ENCODE peak calls at places on chromosomes 13 and 19, in six cellular contexts. U, G, Q, T, K and A are unnamed samples.
A peak's percentile ranks its signal among the peaks of the same experiment; 100 is the strongest.

GRCh38 chr19:39342647-39343305 is 555 bp downstream of the SAMD4B start:
- DNase-seq in T (no peak), U (no peak), G (peak; percentile 41), Q (no peak), K (peak; percentile 70), A (no peak)

GRCh38 chr13:79775830-79776229 is 294.9 kb downstream of the NDFIP2 start:
- DNase-seq in U (no peak), T (no peak), Q (no peak), K (no peak), G (no peak), A (peak; percentile 90)

GRCh38 chr13:80871481-80871880 is 530.6 kb upstream of the SPRY2 start:
- DNase-seq in U (no peak), Q (no peak), G (no peak), K (no peak), T (no peak), A (peak; percentile 100)

GRCh38 chr13:101545521-101545920 is 93.0 kb downstream of the ITGBL1 start:
- DNase-seq in G (no peak), Q (no peak), U (no peak), T (no peak), K (no peak), A (no peak)

GRCh38 chr19:30227661-30228112 is 144.5 kb upstream of the ZNF536 start:
- DNase-seq in T (no peak), U (no peak), K (no peak), G (peak; percentile 56), Q (peak; percentile 64), A (peak; percentile 70)

GRCh38 chr13:25420161-25420560 is 48.4 kb downstream of the ATP8A2 start:
- DNase-seq in G (no peak), U (no peak), Q (no peak), T (no peak), K (no peak), A (no peak)

GRCh38 chr13:21717817-21718216 is 46.9 kb downstream of the FGF9 start:
- DNase-seq in T (no peak), Q (no peak), K (no peak), G (no peak), U (no peak), A (peak; percentile 34)

GRCh38 chr19:15437355-15438123 is 12.2 kb downstream of the WIZ start:
- DNase-seq in U (no peak), K (no peak), T (no peak), G (no peak), Q (no peak), A (no peak)

GRCh38 chr13:44523176-44524017 is 52.7 kb downstream of the TSC22D1 start:
- DNase-seq in Q (no peak), U (no peak), G (no peak), T (no peak), K (no peak), A (peak; percentile 42)

GRCh38 chr13:97386832-97387486 is 47.0 kb upstream of the RAP2A start:
- DNase-seq in K (no peak), Q (no peak), U (no peak), G (no peak), T (no peak), A (peak; percentile 65)

GRCh38 chr13:24671367-24672117 is 8.7 kb upstream of the ATP12A start:
- DNase-seq in Q (no peak), U (peak; percentile 69), T (no peak), G (no peak), K (no peak), A (no peak)

GRCh38 chr19:39363909-39364457 is 21.8 kb downstream of the SAMD4B start:
- DNase-seq in T (peak; percentile 63), K (no peak), G (peak; percentile 50), Q (peak; percentile 51), U (no peak), A (no peak)

GRCh38 chr19:43425567-43426392 is 11.1 kb downstream of the TEX101 start:
- DNase-seq in U (no peak), T (no peak), Q (no peak), K (peak; percentile 78), G (no peak), A (no peak)

GRCh38 chr19:45280471-45280961 is 29.4 kb downstream of the MARK4 start:
- DNase-seq in Q (no peak), K (no peak), T (no peak), U (no peak), G (no peak), A (no peak)

GRCh38 chr19:36489920-36490415 is 607 bp upstream of the ZNF566 start:
- DNase-seq in U (peak; percentile 86), T (peak; percentile 17), Q (peak; percentile 80), G (no peak), K (peak; percentile 81), A (no peak)

GRCh38 chr13:20492641-20493040 is 33.0 kb downstream of the CRYL1 start:
- DNase-seq in U (no peak), Q (no peak), T (no peak), K (no peak), G (no peak), A (no peak)

GRCh38 chr19:50801107-50801506 is 10.9 kb downstream of the ACP4 start:
- DNase-seq in G (no peak), U (no peak), Q (no peak), T (no peak), K (no peak), A (no peak)

GRCh38 chr19:34676697-34677385 is at the start of gene SCGB2B2:
- DNase-seq in U (peak; percentile 78), K (peak; percentile 64), G (no peak), T (peak; percentile 65), Q (no peak), A (no peak)

GRCh38 chr19:37933965-37934364 is 27.0 kb downstream of the SIPA1L3 start:
- DNase-seq in U (no peak), K (no peak), G (peak; percentile 48), T (no peak), Q (peak; percentile 62), A (no peak)

GRCh38 chr13:98795220-98795619 is 42.7 kb upstream of the SLC15A1 start:
- DNase-seq in K (no peak), Q (no peak), T (no peak), U (peak; percentile 11), G (no peak), A (no peak)
- H3K4me1 ChIP-seq in K (no peaks in the 10 kb centered on the region), Q (no peaks in the 10 kb centered on the region), T (no peaks in the 10 kb centered on the region), U (no peaks in the 10 kb centered on the region), G (no peaks in the 10 kb centered on the region), A (no peaks in the 10 kb centered on the region)

GRCh38 chr19:28987177-28987576 is 225.8 kb downstream of the UQCRFS1 start:
- DNase-seq in U (no peak), G (no peak), T (no peak), Q (no peak), K (no peak), A (no peak)
- H3K36me3 ChIP-seq in U (no peaks in the 10 kb centered on the region), G (no peaks in the 10 kb centered on the region), T (no peaks in the 10 kb centered on the region), Q (no peaks in the 10 kb centered on the region), K (no peaks in the 10 kb centered on the region), A (no peaks in the 10 kb centered on the region)

GRCh38 chr19:18055967-18056366 is 30.8 kb downstream of the IL12RB1 start:
- DNase-seq in Q (no peak), G (no peak), K (no peak), T (no peak), U (no peak), A (no peak)

GRCh38 chr19:18057557-18057956 is 29.2 kb downstream of the IL12RB1 start:
- DNase-seq in G (peak; percentile 41), K (no peak), T (peak; percentile 29), U (no peak), Q (peak; percentile 45), A (no peak)

GRCh38 chr19:18051887-18052286 is 34.8 kb downstream of the IL12RB1 start:
- DNase-seq in U (no peak), T (no peak), K (no peak), Q (peak; percentile 67), G (peak; percentile 58), A (no peak)

GRCh38 chr19:18049390-18049789 is 37.3 kb downstream of the IL12RB1 start:
- DNase-seq in Q (peak; percentile 96), G (peak; percentile 92), T (peak; percentile 65), K (peak; percentile 86), U (peak; percentile 94), A (no peak)

DNA sequence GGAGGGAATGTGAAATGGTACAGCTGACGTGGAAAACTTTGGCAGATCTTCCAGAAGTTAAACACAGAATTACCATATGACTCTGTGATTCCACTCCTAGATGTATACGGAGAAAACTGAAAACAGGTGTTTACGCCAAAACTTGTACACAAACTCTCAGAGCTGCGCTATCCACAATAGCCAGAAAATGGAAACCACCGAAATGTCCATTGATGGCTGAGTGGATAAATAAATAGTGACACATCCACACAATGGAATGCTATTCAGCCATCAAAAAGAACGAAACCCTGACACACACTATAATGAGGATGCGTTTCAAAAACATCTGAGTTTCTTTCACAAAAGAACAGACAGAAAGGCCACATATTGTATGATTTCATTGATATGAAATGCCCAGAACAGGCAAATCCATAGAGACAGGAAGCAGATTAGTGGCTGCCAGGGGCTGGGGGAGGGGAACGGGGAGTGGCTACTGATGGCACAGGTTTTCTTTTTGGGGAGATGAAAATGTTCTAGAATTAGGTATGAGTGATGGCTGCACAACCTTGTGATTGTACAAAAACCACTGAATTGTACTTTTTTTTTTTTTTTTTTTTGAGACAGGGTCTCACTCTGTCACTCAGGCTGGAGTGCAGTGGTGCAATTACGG is 33.0 kb downstream of the IL12RB1 start:
- DNase-seq in T (no peak), G (no peak), K (no peak), Q (no peak), U (no peak), A (peak; percentile 76)
- H3K4me3 ChIP-seq in T (no peak overlapping the region), G (no peak overlapping the region), K (no peak overlapping the region), Q (no peak overlapping the region), U (no peak overlapping the region), A (no peak overlapping the region)

GRCh38 chr19:49677232-49677881 is at the start of gene PRMT1:
- DNase-seq in Q (no peak), G (peak; percentile 59), U (no peak), K (no peak), T (no peak), A (peak; percentile 57)

GRCh38 chr19:49676690-49677231 is 310 bp upstream of the PRMT1 start:
- DNase-seq in U (peak; percentile 100), Q (peak; percentile 99), T (peak; percentile 100), K (peak; percentile 99), G (peak; percentile 99), A (peak; percentile 99)

GRCh38 chr19:49678970-49679831 is 2.1 kb downstream of the PRMT1 start:
- DNase-seq in T (no peak), G (peak; percentile 71), U (no peak), K (peak; percentile 57), Q (no peak), A (no peak)

GRCh38 chr19:49677901-49678674 is 1.0 kb downstream of the PRMT1 start:
- DNase-seq in U (peak; percentile 75), T (peak; percentile 72), G (peak; percentile 71), K (peak; percentile 83), Q (peak; percentile 69), A (peak; percentile 83)

GRCh38 chr19:49676136-49676689 is 858 bp upstream of the PRMT1 start:
- DNase-seq in U (peak; percentile 92), K (peak; percentile 90), T (peak; percentile 69), Q (peak; percentile 86), G (peak; percentile 87), A (peak; percentile 83)
- H3K4me1 ChIP-seq in U (peaks cover 51% of the 10 kb centered on the region), K (peaks cover 36% of the 10 kb centered on the region), T (peaks cover 25% of the 10 kb centered on the region), Q (peaks cover 58% of the 10 kb centered on the region), G (peaks cover 33% of the 10 kb centered on the region), A (peaks cover 23% of the 10 kb centered on the region)

GRCh38 chr19:4357921-4358326 is 14.6 kb downstream of the MPND start:
- DNase-seq in U (no peak), Q (no peak), G (no peak), K (no peak), T (no peak), A (peak; percentile 41)
- H3K36me3 ChIP-seq in U (peaks cover 42% of the 10 kb centered on the region), Q (peaks cover 47% of the 10 kb centered on the region), G (peaks cover 51% of the 10 kb centered on the region), K (no peaks in the 10 kb centered on the region), T (peaks cover 2% of the 10 kb centered on the region), A (peaks cover 67% of the 10 kb centered on the region)